ENCODE peak calls at places on chromosomes 13 and 19, in seven cellular contexts. V is heart right ventricle, B is A549, C is psoas muscle, M is brain microvascular endothelial cell, Q is Panc1, A is MM.1S. S is an unnamed sample.

GRCh38 chr19:16326401-16327130 is 1.9 kb downstream of the KLF2 start:
- DNase-seq in M (no peak), V (no peak), A (peak), Q (no peak), B (no peak), C (peak), S (no peak)

GRCh38 chr13:94305934-94306333 is 173.5 kb downstream of the DCT start:
- DNase-seq in Q (no peak), C (no peak), B (no peak), M (no peak), A (no peak), V (no peak), S (no peak)

GRCh38 chr13:20159646-20160345 is 1.1 kb downstream of the GJA3 start:
- DNase-seq in M (no peak), B (no peak), A (no peak), C (no peak), V (no peak), Q (peak), S (no peak)

GRCh38 chr19:1063030-1063908 is 3.7 kb upstream of the ARHGAP45 start:
- DNase-seq in A (peak), M (no peak), B (peak), V (no peak), C (peak), Q (no peak), S (no peak)

GRCh38 chr13:76745246-76746200 is 140.7 kb downstream of the KCTD12 start:
- DNase-seq in A (no peak), M (no peak), C (no peak), Q (no peak), V (no peak), B (no peak), S (no peak)

GRCh38 chr13:113632706-113633484 is 25.1 kb downstream of the ATP4B start:
- DNase-seq in C (no peak), M (no peak), A (no peak), B (no peak), V (no peak), Q (no peak), S (no peak)

GRCh38 chr13:36006347-36006746 is 124.8 kb downstream of the DCLK1 start:
- DNase-seq in B (no peak), A (no peak), V (no peak), M (no peak), C (no peak), Q (no peak), S (no peak)

GRCh38 chr19:50263176-50263575 is 59.8 kb downstream of the MYH14 start:
- DNase-seq in C (no peak), B (no peak), V (no peak), A (no peak), M (no peak), Q (no peak), S (no peak)

GRCh38 chr19:41323430-41324125 is 13.6 kb downstream of the CCDC97 start:
- DNase-seq in V (peak), B (peak), A (no peak), C (peak), M (peak), Q (no peak), S (peak)

GRCh38 chr19:13932911-13933393 is 5.3 kb downstream of the PODNL1 start:
- DNase-seq in V (no peak), M (no peak), B (no peak), C (no peak), A (no peak), Q (no peak), S (no peak)

GRCh38 chr13:20565120-20565736 is 1.7 kb upstream of the IFT88 start:
- DNase-seq in C (no peak), Q (no peak), B (peak), V (no peak), M (no peak), A (no peak), S (no peak)

GRCh38 chr19:4108767-4109625 is 14.9 kb downstream of the MAP2K2 start:
- DNase-seq in A (no peak), Q (no peak), B (no peak), C (no peak), M (no peak), V (no peak), S (no peak)

GRCh38 chr19:20321139-20321656 is 154.2 kb downstream of the ZNF486 start:
- DNase-seq in C (no peak), V (no peak), M (no peak), A (no peak), B (no peak), Q (no peak), S (no peak)

GRCh38 chr13:113209336-113209879 is at the start of gene CUL4A:
- DNase-seq in Q (no peak), M (peak), C (peak), V (peak), A (peak), B (peak), S (peak)

GRCh38 chr13:106867249-106867648 is 299.3 kb upstream of the ARGLU1 start:
- DNase-seq in V (no peak), C (no peak), B (no peak), M (peak), A (no peak), Q (no peak), S (no peak)

GRCh38 chr19:15280915-15281683 is 48.9 kb upstream of the EPHX3 start:
- DNase-seq in M (peak), V (peak), Q (no peak), C (peak), B (peak), A (no peak), S (peak)

GRCh38 chr13:98892821-98893220 is 85.0 kb downstream of the DOCK9 start:
- DNase-seq in A (no peak), Q (no peak), B (no peak), V (no peak), C (no peak), M (no peak), S (no peak)

GRCh38 chr13:38103851-38104250 is 234.3 kb upstream of the TRPC4 start:
- DNase-seq in V (no peak), B (no peak), M (no peak), A (no peak), C (no peak), Q (no peak), S (no peak)

GRCh38 chr13:112174476-112175110 is 107.6 kb downstream of the SOX1 start:
- DNase-seq in M (no peak), B (no peak), C (no peak), V (no peak), A (peak), Q (no peak), S (no peak)

GRCh38 chr13:77056886-77057285 is 29.9 kb upstream of the FBXL3 start:
- DNase-seq in C (no peak), A (no peak), V (no peak), B (no peak), Q (no peak), M (no peak), S (no peak)

GRCh38 chr13:98020271-98020670 is 66.8 kb downstream of the IPO5 start:
- DNase-seq in M (no peak), C (no peak), Q (no peak), V (no peak), B (no peak), A (no peak), S (no peak)

GRCh38 chr19:42497492-42498226 is 30.6 kb downstream of the CEACAM1 start:
- DNase-seq in V (no peak), A (peak), Q (no peak), C (no peak), B (peak), M (no peak), S (no peak)

GRCh38 chr13:38980628-38981078 is 10.0 kb downstream of the STOML3 start:
- DNase-seq in A (no peak), Q (no peak), C (no peak), B (no peak), M (no peak), V (no peak), S (no peak)

GRCh38 chr13:112545866-112546265 is 42.1 kb downstream of the TUBGCP3 start:
- DNase-seq in C (no peak), B (peak), M (peak), Q (no peak), A (no peak), V (no peak), S (no peak)

GRCh38 chr19:16417660-16418596 is 53.8 kb downstream of the EPS15L1 start:
- DNase-seq in V (peak), A (peak), Q (peak), C (peak), B (peak), M (peak), S (no peak)

GRCh38 chr19:41849067-41849466 is 4.2 kb downstream of the DMRTC2 start:
- DNase-seq in M (no peak), B (no peak), Q (no peak), V (no peak), A (no peak), C (no peak), S (no peak)

GRCh38 chr19:2945575-2946184 is 909 bp upstream of the ZNF77 start:
- DNase-seq in C (no peak), A (no peak), B (no peak), V (no peak), Q (no peak), M (no peak), S (no peak)
- H3K27ac ChIP-seq in C (peak), A (no peak), B (peak), V (no peak), Q (peak), M (peak), S (peak)

GRCh38 chr19:5829567-5830315 is 9.8 kb downstream of the FUT6 start:
- DNase-seq in A (no peak), C (no peak), Q (no peak), M (no peak), B (no peak), V (no peak), S (no peak)
- H3K4me3 ChIP-seq in A (no peak), C (no peak), Q (no peak), M (no peak), B (no peak), V (no peak), S (no peak)

GRCh38 chr13:26112843-26113242 is 61.0 kb upstream of the SHISA2 start:
- DNase-seq in C (no peak), Q (no peak), V (no peak), A (no peak), M (peak), B (peak), S (no peak)
- TF ChIP-seq CTCF in C (no peak), Q (peak), V (no peak), A (no peak), M (peak), B (no peak), S (no peak)

GRCh38 chr13:40983725-40984669 is 35.1 kb downstream of the ELF1 start:
- DNase-seq in A (no peak), B (no peak), C (no peak), Q (no peak), M (no peak), V (no peak), S (no peak)

GRCh38 chr13:40985596-40986327 is 33.4 kb downstream of the ELF1 start:
- DNase-seq in M (no peak), Q (no peak), B (no peak), A (peak), C (no peak), V (no peak), S (no peak)

GRCh38 chr13:40983269-40983668 is 35.8 kb downstream of the ELF1 start:
- DNase-seq in C (no peak), B (no peak), A (no peak), V (no peak), Q (no peak), M (no peak), S (no peak)

GRCh38 chr13:40986328-40986856 is 32.7 kb downstream of the ELF1 start:
- DNase-seq in B (peak), A (no peak), M (no peak), C (no peak), V (no peak), Q (no peak), S (no peak)

DNA sequence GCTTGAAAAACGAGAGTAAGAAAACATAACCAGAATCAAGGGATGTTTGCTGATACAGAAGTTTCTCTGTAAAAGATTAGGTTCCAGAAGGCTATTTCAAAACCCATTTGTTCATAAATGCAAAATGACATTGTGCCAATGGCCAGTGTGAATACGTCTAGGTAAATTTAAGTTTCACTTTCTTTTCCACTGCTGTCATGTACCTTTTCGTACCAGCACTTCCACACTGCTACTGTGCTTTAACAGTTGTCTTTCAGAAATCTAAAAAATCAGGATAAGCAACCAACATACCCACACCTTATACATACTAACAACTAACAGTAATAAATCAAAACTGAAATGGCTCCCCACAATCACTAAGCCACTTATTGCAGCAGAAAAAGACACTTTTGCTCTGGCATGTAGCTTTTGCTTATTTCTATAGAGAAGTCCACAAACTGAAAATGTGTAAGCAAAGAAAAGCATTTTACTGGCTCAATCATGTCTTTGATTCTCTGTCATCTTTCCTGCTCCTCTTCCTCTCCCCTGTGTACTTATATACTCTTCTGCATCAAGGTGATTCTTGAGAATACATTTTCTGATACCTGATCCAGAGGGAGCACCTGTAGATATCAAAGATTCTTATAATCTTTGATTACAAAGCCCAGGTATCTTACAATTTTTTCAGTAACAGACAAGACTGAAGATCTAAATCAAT is 34.3 kb downstream of the ELF1 start:
- DNase-seq in B (no peak), C (no peak), M (no peak), V (no peak), Q (no peak), A (peak), S (no peak)
- H3K27ac ChIP-seq in B (no peak), C (peak), M (no peak), V (peak), Q (peak), A (peak), S (peak)

GRCh38 chr19:48962849-48963165 is 2.3 kb upstream of the FTL start:
- DNase-seq in M (no peak), A (no peak), V (no peak), B (no peak), Q (no peak), C (no peak), S (no peak)
- H3K4me3 ChIP-seq in M (no peak), A (peak), V (peak), B (peak), Q (no peak), C (no peak), S (no peak)

GRCh38 chr13:45362939-45363338 is 22.0 kb upstream of the TPT1 start:
- DNase-seq in B (no peak), C (no peak), A (no peak), Q (no peak), V (no peak), M (no peak), S (no peak)
- TF ChIP-seq CTCF in B (no peak), C (no peak), A (peak), Q (no peak), V (no peak), M (peak), S (no peak)